ENCODE peak calls at places on chromosome 3, in eight cellular contexts. One of them, this sample, is unnamed.

GRCh38 chr3:186669378-186670084 is 3.7 kb downstream of the HRG start:
- DNase-seq in occipital lobe: no peak
- DNase-seq in HFF-Myc: no peak
- DNase-seq in AML-193: no peak
- DNase-seq in LoVo: peak; percentile 18
- DNase-seq in M059J: no peak
- DNase-seq in stromal cell of bone marrow: no peak
- DNase-seq in Kasumi-1: no peak
- DNase-seq in this sample: no peak

GRCh38 chr3:43423142-43423541 is 136.8 kb downstream of the SNRK start:
- DNase-seq in occipital lobe: no peak
- DNase-seq in HFF-Myc: no peak
- DNase-seq in AML-193: no peak
- DNase-seq in LoVo: no peak
- DNase-seq in M059J: peak; percentile 49
- DNase-seq in stromal cell of bone marrow: no peak
- DNase-seq in Kasumi-1: no peak
- DNase-seq in this sample: peak; percentile 74

GRCh38 chr3:189868061-189868460 is 236.9 kb downstream of the TP63 start:
- DNase-seq in occipital lobe: no peak
- DNase-seq in HFF-Myc: no peak
- DNase-seq in AML-193: no peak
- DNase-seq in LoVo: no peak
- DNase-seq in M059J: no peak
- DNase-seq in stromal cell of bone marrow: no peak
- DNase-seq in Kasumi-1: no peak
- DNase-seq in this sample: no peak

GRCh38 chr3:196617256-196617655 is 22.2 kb upstream of the NRROS start:
- DNase-seq in occipital lobe: no peak
- DNase-seq in HFF-Myc: no peak
- DNase-seq in AML-193: peak; percentile 45
- DNase-seq in LoVo: no peak
- DNase-seq in M059J: no peak
- DNase-seq in stromal cell of bone marrow: no peak
- DNase-seq in Kasumi-1: peak; percentile 70
- DNase-seq in this sample: no peak

GRCh38 chr3:178005961-178006360 is 530.3 kb upstream of the KCNMB2 start:
- DNase-seq in occipital lobe: no peak
- DNase-seq in HFF-Myc: no peak
- DNase-seq in AML-193: no peak
- DNase-seq in LoVo: no peak
- DNase-seq in M059J: no peak
- DNase-seq in stromal cell of bone marrow: no peak
- DNase-seq in Kasumi-1: no peak
- DNase-seq in this sample: no peak

GRCh38 chr3:30737746-30738499 is 131.5 kb downstream of the TGFBR2 start:
- DNase-seq in occipital lobe: no peak
- DNase-seq in HFF-Myc: no peak
- DNase-seq in AML-193: no peak
- DNase-seq in LoVo: no peak
- DNase-seq in M059J: no peak
- DNase-seq in stromal cell of bone marrow: no peak
- DNase-seq in Kasumi-1: no peak
- DNase-seq in this sample: no peak

GRCh38 chr3:170257145-170257544 is 34.9 kb downstream of the PRKCI start:
- DNase-seq in occipital lobe: no peak
- DNase-seq in HFF-Myc: no peak
- DNase-seq in AML-193: no peak
- DNase-seq in LoVo: no peak
- DNase-seq in M059J: no peak
- DNase-seq in stromal cell of bone marrow: no peak
- DNase-seq in Kasumi-1: no peak
- DNase-seq in this sample: no peak

GRCh38 chr3:184368804-184369183 is 7.3 kb downstream of the POLR2H start:
- DNase-seq in occipital lobe: no peak
- DNase-seq in HFF-Myc: no peak
- DNase-seq in AML-193: no peak
- DNase-seq in LoVo: no peak
- DNase-seq in M059J: peak; percentile 75
- DNase-seq in stromal cell of bone marrow: peak; percentile 85
- DNase-seq in Kasumi-1: no peak
- DNase-seq in this sample: peak; percentile 83

GRCh38 chr3:143697975-143698374 is 150.3 kb downstream of the SLC9A9 start:
- DNase-seq in occipital lobe: no peak
- DNase-seq in HFF-Myc: no peak
- DNase-seq in AML-193: no peak
- DNase-seq in LoVo: no peak
- DNase-seq in M059J: peak; percentile 9
- DNase-seq in stromal cell of bone marrow: no peak
- DNase-seq in Kasumi-1: no peak
- DNase-seq in this sample: no peak

GRCh38 chr3:43497405-43497804 is 124.4 kb downstream of the ANO10 start:
- DNase-seq in occipital lobe: no peak
- DNase-seq in HFF-Myc: no peak
- DNase-seq in AML-193: no peak
- DNase-seq in LoVo: no peak
- DNase-seq in M059J: no peak
- DNase-seq in stromal cell of bone marrow: no peak
- DNase-seq in Kasumi-1: no peak
- DNase-seq in this sample: no peak

GRCh38 chr3:82093641-82094040 is 332.2 kb upstream of the GBE1 start:
- DNase-seq in occipital lobe: no peak
- DNase-seq in HFF-Myc: no peak
- DNase-seq in AML-193: no peak
- DNase-seq in LoVo: no peak
- DNase-seq in M059J: no peak
- DNase-seq in stromal cell of bone marrow: no peak
- DNase-seq in Kasumi-1: no peak
- DNase-seq in this sample: no peak

GRCh38 chr3:54633444-54634121 is 294.3 kb downstream of the LRTM1 start:
- DNase-seq in occipital lobe: no peak
- DNase-seq in HFF-Myc: no peak
- DNase-seq in AML-193: no peak
- DNase-seq in LoVo: no peak
- DNase-seq in M059J: no peak
- DNase-seq in stromal cell of bone marrow: no peak
- DNase-seq in Kasumi-1: no peak
- DNase-seq in this sample: no peak

GRCh38 chr3:187568171-187568570 is 102.0 kb downstream of the SST start:
- DNase-seq in occipital lobe: no peak
- DNase-seq in HFF-Myc: no peak
- DNase-seq in AML-193: no peak
- DNase-seq in LoVo: no peak
- DNase-seq in M059J: peak; percentile 86
- DNase-seq in stromal cell of bone marrow: no peak
- DNase-seq in Kasumi-1: no peak
- DNase-seq in this sample: no peak

GRCh38 chr3:111650378-111651275 is 55.5 kb upstream of the ZBED2 start:
- DNase-seq in occipital lobe: no peak
- DNase-seq in HFF-Myc: no peak
- DNase-seq in AML-193: no peak
- DNase-seq in LoVo: no peak
- DNase-seq in M059J: no peak
- DNase-seq in stromal cell of bone marrow: no peak
- DNase-seq in Kasumi-1: no peak
- DNase-seq in this sample: no peak

GRCh38 chr3:191236635-191237034 is 37.6 kb downstream of the OSTN start:
- DNase-seq in occipital lobe: no peak
- DNase-seq in HFF-Myc: peak; percentile 12
- DNase-seq in AML-193: no peak
- DNase-seq in LoVo: no peak
- DNase-seq in M059J: peak; percentile 63
- DNase-seq in stromal cell of bone marrow: no peak
- DNase-seq in Kasumi-1: no peak
- DNase-seq in this sample: peak; percentile 26

GRCh38 chr3:41207355-41207754 is 8.1 kb downstream of the CTNNB1 start:
- DNase-seq in occipital lobe: no peak
- DNase-seq in HFF-Myc: no peak
- DNase-seq in AML-193: peak; percentile 26
- DNase-seq in LoVo: no peak
- DNase-seq in M059J: no peak
- DNase-seq in stromal cell of bone marrow: no peak
- DNase-seq in Kasumi-1: no peak
- DNase-seq in this sample: no peak

GRCh38 chr3:66492672-66493071 is 8.2 kb downstream of the LRIG1 start:
- DNase-seq in occipital lobe: no peak
- DNase-seq in HFF-Myc: no peak
- DNase-seq in AML-193: no peak
- DNase-seq in LoVo: peak; percentile 16
- DNase-seq in M059J: no peak
- DNase-seq in stromal cell of bone marrow: no peak
- DNase-seq in Kasumi-1: no peak
- DNase-seq in this sample: no peak

GRCh38 chr3:42667523-42668402 is 14.3 kb downstream of the ZBTB47 start:
- DNase-seq in occipital lobe: no peak
- DNase-seq in HFF-Myc: no peak
- DNase-seq in AML-193: no peak
- DNase-seq in LoVo: no peak
- DNase-seq in M059J: no peak
- DNase-seq in stromal cell of bone marrow: no peak
- DNase-seq in Kasumi-1: no peak
- DNase-seq in this sample: no peak

GRCh38 chr3:154120903-154121235 is 321 bp upstream of the ARHGEF26 start:
- DNase-seq in occipital lobe: no peak
- DNase-seq in HFF-Myc: no peak
- DNase-seq in AML-193: no peak
- DNase-seq in LoVo: no peak
- DNase-seq in M059J: no peak
- DNase-seq in stromal cell of bone marrow: no peak
- DNase-seq in Kasumi-1: peak; percentile 53
- DNase-seq in this sample: no peak

GRCh38 chr3:79517766-79518413 is 249.9 kb downstream of the ROBO1 start:
- DNase-seq in occipital lobe: no peak
- DNase-seq in HFF-Myc: peak; percentile 5
- DNase-seq in AML-193: peak; percentile 28
- DNase-seq in LoVo: peak; percentile 6
- DNase-seq in M059J: peak; percentile 39
- DNase-seq in stromal cell of bone marrow: peak; percentile 14
- DNase-seq in Kasumi-1: peak; percentile 73
- DNase-seq in this sample: peak; percentile 72

GRCh38 chr3:117184574-117184973 is 475.0 kb downstream of the TUSC7 start:
- DNase-seq in occipital lobe: no peak
- DNase-seq in HFF-Myc: no peak
- DNase-seq in AML-193: no peak
- DNase-seq in LoVo: no peak
- DNase-seq in M059J: no peak
- DNase-seq in stromal cell of bone marrow: peak; percentile 45
- DNase-seq in Kasumi-1: no peak
- DNase-seq in this sample: peak; percentile 79

GRCh38 chr3:124034809-124035152 is 42.9 kb upstream of the ROPN1 start:
- DNase-seq in occipital lobe: no peak
- DNase-seq in HFF-Myc: no peak
- DNase-seq in AML-193: no peak
- DNase-seq in LoVo: no peak
- DNase-seq in M059J: no peak
- DNase-seq in stromal cell of bone marrow: no peak
- DNase-seq in Kasumi-1: no peak
- DNase-seq in this sample: no peak

GRCh38 chr3:113279686-113280085 is 68.3 kb downstream of the BOC start:
- DNase-seq in occipital lobe: no peak
- DNase-seq in HFF-Myc: no peak
- DNase-seq in AML-193: no peak
- DNase-seq in LoVo: no peak
- DNase-seq in M059J: no peak
- DNase-seq in stromal cell of bone marrow: no peak
- DNase-seq in Kasumi-1: no peak
- DNase-seq in this sample: no peak

GRCh38 chr3:188241072-188241471 is 87.1 kb downstream of the LPP start:
- DNase-seq in occipital lobe: peak; percentile 18
- DNase-seq in HFF-Myc: no peak
- DNase-seq in AML-193: no peak
- DNase-seq in LoVo: no peak
- DNase-seq in M059J: no peak
- DNase-seq in stromal cell of bone marrow: no peak
- DNase-seq in Kasumi-1: no peak
- DNase-seq in this sample: no peak

GRCh38 chr3:113132571-113132996 is 78.8 kb upstream of the BOC start:
- DNase-seq in occipital lobe: no peak
- DNase-seq in HFF-Myc: peak; percentile 50
- DNase-seq in AML-193: no peak
- DNase-seq in LoVo: peak; percentile 26
- DNase-seq in M059J: peak; percentile 82
- DNase-seq in stromal cell of bone marrow: peak; percentile 82
- DNase-seq in Kasumi-1: no peak
- DNase-seq in this sample: peak; percentile 86

GRCh38 chr3:9183811-9184463 is 65.5 kb downstream of the SRGAP3 start:
- DNase-seq in occipital lobe: peak; percentile 22
- DNase-seq in HFF-Myc: no peak
- DNase-seq in AML-193: no peak
- DNase-seq in LoVo: no peak
- DNase-seq in M059J: no peak
- DNase-seq in stromal cell of bone marrow: no peak
- DNase-seq in Kasumi-1: no peak
- DNase-seq in this sample: peak; percentile 69

GRCh38 chr3:168511428-168512014 is 415.8 kb upstream of the GOLIM4 start:
- DNase-seq in occipital lobe: no peak
- DNase-seq in HFF-Myc: no peak
- DNase-seq in AML-193: peak; percentile 35
- DNase-seq in LoVo: no peak
- DNase-seq in M059J: peak; percentile 7
- DNase-seq in stromal cell of bone marrow: peak; percentile 3
- DNase-seq in Kasumi-1: peak; percentile 63
- DNase-seq in this sample: peak; percentile 43

GRCh38 chr3:114861666-114862065 is 285.4 kb downstream of the ZBTB20 start:
- DNase-seq in occipital lobe: no peak
- DNase-seq in HFF-Myc: no peak
- DNase-seq in AML-193: no peak
- DNase-seq in LoVo: no peak
- DNase-seq in M059J: no peak
- DNase-seq in stromal cell of bone marrow: no peak
- DNase-seq in Kasumi-1: no peak
- DNase-seq in this sample: no peak

GRCh38 chr3:13884851-13885703 is 5.2 kb upstream of the WNT7A start:
- DNase-seq in occipital lobe: no peak
- DNase-seq in HFF-Myc: no peak
- DNase-seq in AML-193: peak; percentile 33
- DNase-seq in LoVo: peak; percentile 72
- DNase-seq in M059J: no peak
- DNase-seq in stromal cell of bone marrow: no peak
- DNase-seq in Kasumi-1: peak; percentile 33
- DNase-seq in this sample: peak; percentile 38

GRCh38 chr3:195103623-195104022 is 167.3 kb downstream of the XXYLT1 start:
- DNase-seq in occipital lobe: no peak
- DNase-seq in HFF-Myc: peak; percentile 51
- DNase-seq in AML-193: no peak
- DNase-seq in LoVo: no peak
- DNase-seq in M059J: peak; percentile 20
- DNase-seq in stromal cell of bone marrow: no peak
- DNase-seq in Kasumi-1: no peak
- DNase-seq in this sample: no peak

GRCh38 chr3:48503406-48504050 is 446 bp downstream of the SHISA5 start:
- DNase-seq in occipital lobe: no peak
- DNase-seq in HFF-Myc: no peak
- DNase-seq in AML-193: peak; percentile 12
- DNase-seq in LoVo: no peak
- DNase-seq in M059J: peak; percentile 57
- DNase-seq in stromal cell of bone marrow: peak; percentile 52
- DNase-seq in Kasumi-1: no peak
- DNase-seq in this sample: peak; percentile 79

GRCh38 chr3:31255007-31255603 is 277.6 kb upstream of the STT3B start:
- DNase-seq in occipital lobe: no peak
- DNase-seq in HFF-Myc: no peak
- DNase-seq in AML-193: no peak
- DNase-seq in LoVo: no peak
- DNase-seq in M059J: no peak
- DNase-seq in stromal cell of bone marrow: no peak
- DNase-seq in Kasumi-1: no peak
- DNase-seq in this sample: no peak

GRCh38 chr3:79473993-79474392 is 293.8 kb downstream of the ROBO1 start:
- DNase-seq in occipital lobe: no peak
- DNase-seq in HFF-Myc: no peak
- DNase-seq in AML-193: no peak
- DNase-seq in LoVo: no peak
- DNase-seq in M059J: no peak
- DNase-seq in stromal cell of bone marrow: no peak
- DNase-seq in Kasumi-1: no peak
- DNase-seq in this sample: no peak

This sample was measured in astrocyte of the hippocampus.